ENCODE peak calls at places on chromosomes 5 and 9, in nine cellular contexts. Z is stimulated activated CD4-positive, alpha-beta T cell treated with anti-CD3 and anti-CD28 coated beads, Interleukin-1b, Interleukin-23, amount 100 ng/mL, for 24 hours; J is adipocyte; R is H4; T is T-helper 1 cell; C is hippocampal formation; O is foreskin keratinocyte; H is AG08396; U is NCI-H2107. K is an unnamed sample.

GRCh38 chr5:5700549-5700948 is 278.1 kb downstream of the ICE1 start:
- DNase-seq in Z (no peak), J (no peak), R (peak), T (no peak), C (no peak), O (no peak), H (no peak), U (no peak), K (no peak)

GRCh38 chr9:134358026-134358967 is 32.0 kb downstream of the RXRA start:
- DNase-seq in Z (no peak), J (peak), R (peak), T (no peak), C (no peak), O (no peak), H (no peak), U (no peak), K (no peak)

GRCh38 chr9:100074093-100074492 is 24.7 kb downstream of the ERP44 start:
- DNase-seq in Z (no peak), J (no peak), R (no peak), T (no peak), C (peak), O (no peak), H (no peak), U (no peak), K (no peak)

GRCh38 chr9:22363421-22363887 is 83.2 kb upstream of the DMRTA1 start:
- DNase-seq in Z (no peak), J (no peak), R (no peak), T (no peak), C (no peak), O (no peak), H (no peak), U (no peak), K (no peak)

GRCh38 chr5:179178016-179178575 is 117.9 kb downstream of the ZNF354C start:
- DNase-seq in Z (no peak), J (no peak), R (no peak), T (no peak), C (no peak), O (no peak), H (no peak), U (no peak), K (no peak)

GRCh38 chr5:102554092-102554491 is 55.3 kb upstream of the SLCO6A1 start:
- DNase-seq in Z (no peak), J (peak), R (no peak), T (no peak), C (no peak), O (no peak), H (no peak), U (no peak), K (no peak)

GRCh38 chr9:73575071-73575470 is 423.4 kb downstream of the ANXA1 start:
- DNase-seq in Z (no peak), J (no peak), R (no peak), T (no peak), C (no peak), O (no peak), H (no peak), U (no peak), K (no peak)

GRCh38 chr5:126888180-126888579 is 111.2 kb downstream of the LMNB1 start:
- DNase-seq in Z (no peak), J (no peak), R (no peak), T (no peak), C (no peak), O (no peak), H (no peak), U (no peak), K (no peak)

GRCh38 chr5:107670028-107670926 is 460 bp downstream of the EFNA5 start:
- DNase-seq in Z (no peak), J (peak), R (peak), T (no peak), C (no peak), O (peak), H (peak), U (no peak), K (no peak)

GRCh38 chr9:132997591-132997990 is 19.1 kb downstream of the GFI1B start:
- DNase-seq in Z (no peak), J (peak), R (peak), T (no peak), C (no peak), O (no peak), H (peak), U (no peak), K (no peak)

GRCh38 chr5:91110709-91111108 is 272.4 kb downstream of the ARRDC3 start:
- DNase-seq in Z (no peak), J (peak), R (no peak), T (no peak), C (no peak), O (no peak), H (peak), U (no peak), K (no peak)

GRCh38 chr9:134215709-134216448 is 51.5 kb upstream of the RNU6ATAC start:
- DNase-seq in Z (no peak), J (peak), R (peak), T (no peak), C (no peak), O (no peak), H (peak), U (no peak), K (no peak)

GRCh38 chr5:154722936-154723335 is 32.2 kb upstream of the LARP1 start:
- DNase-seq in Z (no peak), J (no peak), R (no peak), T (no peak), C (no peak), O (no peak), H (no peak), U (no peak), K (no peak)

GRCh38 chr9:33165263-33166151 is 1.6 kb downstream of the B4GALT1 start:
- DNase-seq in Z (no peak), J (peak), R (peak), T (no peak), C (no peak), O (no peak), H (no peak), U (no peak), K (no peak)

GRCh38 chr9:128215491-128216404 is 12.6 kb downstream of the DNM1 start:
- DNase-seq in Z (no peak), J (peak), R (no peak), T (no peak), C (no peak), O (no peak), H (no peak), U (no peak), K (no peak)

GRCh38 chr5:87551807-87552377 is 139.2 kb upstream of the CCNH start:
- DNase-seq in Z (no peak), J (no peak), R (no peak), T (no peak), C (no peak), O (no peak), H (no peak), U (no peak), K (no peak)

GRCh38 chr5:122076669-122077450 is 1.2 kb downstream of the LOX start:
- DNase-seq in Z (peak), J (peak), R (peak), T (no peak), C (peak), O (no peak), H (peak), U (peak), K (no peak)

GRCh38 chr5:33425334-33425733 is 15.4 kb upstream of the TARS1 start:
- DNase-seq in Z (no peak), J (no peak), R (no peak), T (no peak), C (no peak), O (no peak), H (no peak), U (no peak), K (no peak)

GRCh38 chr9:135478858-135479468 is 619 bp upstream of the PPP1R26 start:
- DNase-seq in Z (no peak), J (peak), R (peak), T (no peak), C (peak), O (no peak), H (peak), U (no peak), K (no peak)

GRCh38 chr9:14797442-14797841 is 74.9 kb upstream of the CER1 start:
- DNase-seq in Z (no peak), J (no peak), R (no peak), T (no peak), C (no peak), O (peak), H (no peak), U (no peak), K (no peak)

GRCh38 chr9:77532607-77533006 is 115.5 kb downstream of the GNA14 start:
- DNase-seq in Z (no peak), J (no peak), R (no peak), T (no peak), C (no peak), O (no peak), H (no peak), U (no peak), K (no peak)

GRCh38 chr5:669111-669841 is 23.9 kb downstream of the TPPP start:
- DNase-seq in Z (no peak), J (peak), R (no peak), T (no peak), C (peak), O (no peak), H (peak), U (no peak), K (no peak)

GRCh38 chr5:170743876-170744212 is 39.7 kb upstream of the GABRP start:
- DNase-seq in Z (no peak), J (no peak), R (no peak), T (no peak), C (no peak), O (no peak), H (no peak), U (no peak), K (no peak)

GRCh38 chr5:673140-673836 is 19.9 kb downstream of the TPPP start:
- DNase-seq in Z (no peak), J (no peak), R (no peak), T (no peak), C (no peak), O (no peak), H (no peak), U (no peak), K (no peak)

GRCh38 chr9:133957328-133957727 is 34.8 kb downstream of the VAV2 start:
- DNase-seq in Z (no peak), J (no peak), R (no peak), T (no peak), C (no peak), O (no peak), H (no peak), U (no peak), K (no peak)

GRCh38 chr5:139120521-139120920 is 77.6 kb downstream of the SIL1 start:
- DNase-seq in Z (no peak), J (no peak), R (no peak), T (no peak), C (no peak), O (no peak), H (no peak), U (no peak), K (no peak)

GRCh38 chr5:61969347-61969746 is 336.7 kb upstream of the KIF2A start:
- DNase-seq in Z (no peak), J (no peak), R (no peak), T (no peak), C (no peak), O (peak), H (no peak), U (no peak), K (no peak)

GRCh38 chr9:109779711-109780452 is at the start of gene PALM2AKAP2:
- DNase-seq in Z (peak), J (peak), R (peak), T (no peak), C (peak), O (no peak), H (peak), U (peak), K (no peak)